ENCODE peak calls at places on chromosomes 5 and 9, in six cellular contexts. F is iris pigment epithelial cell; R is astrocyte; L is aorta; N is heart right ventricle; H is stimulated activated CD8-positive, alpha-beta memory T cell treated with anti-CD3 and anti-CD28 coated beads, Interleukin-15, amount 100 ng/mL, for 24 hours. P is an unnamed sample.

GRCh38 chr9:34999576-34999975 is 10.0 kb downstream of the DNAJB5 start:
- DNase-seq in F (no peak), R (no peak), L (no peak), N (no peak), H (no peak), P (no peak)

GRCh38 chr5:143217065-143217803 is 186.3 kb downstream of the NR3C1 start:
- DNase-seq in F (peak; percentile 61), R (no peak), L (no peak), N (no peak), H (no peak), P (no peak)

GRCh38 chr9:126505697-126506346 is 107.9 kb upstream of the LMX1B start:
- DNase-seq in F (no peak), R (no peak), L (peak; percentile 25), N (no peak), H (no peak), P (no peak)

GRCh38 chr5:9440517-9440916 is 105.4 kb downstream of the SEMA5A start:
- DNase-seq in F (no peak), R (peak; percentile 76), L (no peak), N (no peak), H (no peak), P (no peak)

GRCh38 chr5:66848749-66849641 is 252.8 kb downstream of the MAST4 start:
- DNase-seq in F (peak; percentile 37), R (peak; percentile 59), L (no peak), N (no peak), H (no peak), P (no peak)

GRCh38 chr9:137269231-137269772 is 8.2 kb upstream of the TOR4A start:
- DNase-seq in F (peak; percentile 65), R (no peak), L (peak; percentile 85), N (peak; percentile 54), H (no peak), P (peak; percentile 19)

GRCh38 chr9:13485068-13485596 is 205.6 kb upstream of the MPDZ start:
- DNase-seq in F (peak; percentile 82), R (peak; percentile 94), L (no peak), N (peak; percentile 76), H (no peak), P (peak; percentile 49)

GRCh38 chr5:155799308-155799707 is 527.7 kb upstream of the SGCD start:
- DNase-seq in F (no peak), R (no peak), L (no peak), N (peak; percentile 15), H (no peak), P (no peak)

GRCh38 chr5:125220284-125220683 is 473.8 kb upstream of the ZNF608 start:
- DNase-seq in F (no peak), R (no peak), L (no peak), N (no peak), H (no peak), P (no peak)

GRCh38 chr5:30092548-30092947 is 1100.9 kb upstream of the CDH6 start:
- DNase-seq in F (no peak), R (no peak), L (no peak), N (no peak), H (no peak), P (no peak)

GRCh38 chr5:173972844-173973613 is 15.9 kb upstream of the C5orf47 start:
- DNase-seq in F (peak; percentile 72), R (peak; percentile 51), L (peak; percentile 92), N (peak; percentile 86), H (peak; percentile 52), P (peak; percentile 80)

GRCh38 chr5:32504923-32505596 is 60.5 kb upstream of the ZFR start:
- DNase-seq in F (peak; percentile 91), R (peak; percentile 93), L (no peak), N (peak; percentile 70), H (no peak), P (peak; percentile 53)

GRCh38 chr5:97854871-97855762 is 672.1 kb upstream of the RIOK2 start:
- DNase-seq in F (peak; percentile 71), R (peak; percentile 63), L (no peak), N (peak; percentile 16), H (no peak), P (no peak)

GRCh38 chr5:138439537-138440225 is 824 bp downstream of the REEP2 start:
- DNase-seq in F (no peak), R (no peak), L (no peak), N (no peak), H (no peak), P (peak; percentile 36)

GRCh38 chr5:157828949-157829639 is 29.9 kb downstream of the CLINT1 start:
- DNase-seq in F (peak; percentile 17), R (no peak), L (no peak), N (no peak), H (no peak), P (no peak)

GRCh38 chr5:126921471-126922091 is 108.8 kb downstream of the MARCHF3 start:
- DNase-seq in F (no peak), R (no peak), L (no peak), N (no peak), H (no peak), P (no peak)

GRCh38 chr9:133188006-133188842 is 20.8 kb downstream of the OBP2B start:
- DNase-seq in F (no peak), R (no peak), L (peak; percentile 55), N (no peak), H (no peak), P (no peak)

GRCh38 chr9:84711936-84712335 is 42.4 kb downstream of the NTRK2 start:
- DNase-seq in F (peak; percentile 11), R (peak; percentile 71), L (no peak), N (peak; percentile 14), H (no peak), P (no peak)

GRCh38 chr9:27441741-27442070 is 82.4 kb upstream of the IFNK start:
- DNase-seq in F (no peak), R (no peak), L (no peak), N (no peak), H (no peak), P (no peak)

GRCh38 chr5:163379298-163380155 is 57.9 kb upstream of the CCNG1 start:
- DNase-seq in F (peak; percentile 87), R (peak; percentile 92), L (no peak), N (no peak), H (no peak), P (no peak)

GRCh38 chr5:159403906-159404641 is 73.8 kb upstream of the IL12B start:
- DNase-seq in F (no peak), R (peak; percentile 65), L (no peak), N (no peak), H (no peak), P (no peak)

GRCh38 chr5:35879649-35880048 is 23.0 kb downstream of the IL7R start:
- DNase-seq in F (no peak), R (no peak), L (no peak), N (no peak), H (no peak), P (no peak)

GRCh38 chr5:74434124-74434899 is 206.2 kb downstream of the ENC1 start:
- DNase-seq in F (no peak), R (no peak), L (no peak), N (peak; percentile 19), H (no peak), P (no peak)

GRCh38 chr5:167759411-167759821 is 532.0 kb upstream of the WWC1 start:
- DNase-seq in F (peak; percentile 56), R (peak; percentile 92), L (no peak), N (no peak), H (no peak), P (no peak)

GRCh38 chr5:94830520-94830919 is 212.1 kb downstream of the SLF1 start:
- DNase-seq in F (peak; percentile 26), R (no peak), L (no peak), N (no peak), H (no peak), P (no peak)

GRCh38 chr5:92977766-92978555 is 603.1 kb downstream of the NR2F1-AS1 start:
- DNase-seq in F (no peak), R (peak; percentile 7), L (no peak), N (no peak), H (no peak), P (no peak)

GRCh38 chr9:81791076-81791475 is 101.7 kb upstream of the TLE1 start:
- DNase-seq in F (no peak), R (no peak), L (no peak), N (no peak), H (no peak), P (no peak)

GRCh38 chr9:106684940-106685695 is 177.8 kb upstream of the ZNF462 start:
- DNase-seq in F (no peak), R (no peak), L (no peak), N (no peak), H (no peak), P (no peak)

GRCh38 chr9:13719410-13719809 is 439.9 kb upstream of the MPDZ start:
- DNase-seq in F (peak; percentile 69), R (peak; percentile 61), L (no peak), N (no peak), H (no peak), P (no peak)

GRCh38 chr9:131986576-131986975 is 93.1 kb downstream of the MED27 start:
- DNase-seq in F (no peak), R (no peak), L (no peak), N (no peak), H (no peak), P (no peak)

GRCh38 chr5:145938699-145939531 is 2.5 kb downstream of the SH3RF2 start:
- DNase-seq in F (no peak), R (peak; percentile 58), L (no peak), N (no peak), H (no peak), P (no peak)

GRCh38 chr5:135242496-135243193 is 156.4 kb downstream of the MACROH2A1 start:
- DNase-seq in F (no peak), R (peak; percentile 39), L (no peak), N (peak; percentile 40), H (no peak), P (peak; percentile 6)

GRCh38 chr5:10590226-10591047 is 26.6 kb downstream of the ANKRD33B start:
- DNase-seq in F (peak; percentile 51), R (peak; percentile 72), L (no peak), N (peak; percentile 77), H (no peak), P (no peak)

GRCh38 chr5:181173420-181174342 is 26.3 kb downstream of the OR2V2 start:
- DNase-seq in F (peak; percentile 91), R (peak; percentile 60), L (peak; percentile 55), N (no peak), H (peak; percentile 63), P (no peak)

GRCh38 chr5:43638556-43638955 is 35.6 kb downstream of the NNT start:
- DNase-seq in F (no peak), R (no peak), L (no peak), N (no peak), H (no peak), P (no peak)

GRCh38 chr5:93583799-93584530 is 943 bp downstream of the NR2F1 start:
- DNase-seq in F (peak; percentile 38), R (no peak), L (peak; percentile 83), N (no peak), H (no peak), P (peak; percentile 57)

GRCh38 chr5:97542469-97542868 is 359.4 kb upstream of the RIOK2 start:
- DNase-seq in F (no peak), R (no peak), L (no peak), N (no peak), H (no peak), P (no peak)

P was measured in ovary.